ENCODE peak calls at places on chromosomes 7 and 10, in seven cellular contexts. One of them, this sample, is unnamed.

GRCh38 chr10:60208676-60209269 is 180.9 kb downstream of the ANK3 start:
- DNase-seq in SK-N-SH: peak
- DNase-seq in tibial artery: no peak
- DNase-seq in BE2C: no peak
- DNase-seq in CD8-positive, alpha-beta memory T cell: no peak
- DNase-seq in brain microvascular endothelial cell: no peak
- DNase-seq in neural progenitor cell: peak
- DNase-seq in this sample: no peak

GRCh38 chr7:123602648-123603047 is 1.0 kb downstream of the ASB15 start:
- DNase-seq in SK-N-SH: no peak
- DNase-seq in tibial artery: no peak
- DNase-seq in BE2C: no peak
- DNase-seq in CD8-positive, alpha-beta memory T cell: no peak
- DNase-seq in brain microvascular endothelial cell: no peak
- DNase-seq in neural progenitor cell: no peak
- DNase-seq in this sample: no peak

GRCh38 chr7:116787881-116788280 is 74.5 kb upstream of the CAPZA2 start:
- DNase-seq in SK-N-SH: no peak
- DNase-seq in tibial artery: no peak
- DNase-seq in BE2C: no peak
- DNase-seq in CD8-positive, alpha-beta memory T cell: no peak
- DNase-seq in brain microvascular endothelial cell: no peak
- DNase-seq in neural progenitor cell: no peak
- DNase-seq in this sample: no peak

GRCh38 chr7:158527902-158528502 is 59.6 kb downstream of the PTPRN2 start:
- DNase-seq in SK-N-SH: no peak
- DNase-seq in tibial artery: no peak
- DNase-seq in BE2C: no peak
- DNase-seq in CD8-positive, alpha-beta memory T cell: no peak
- DNase-seq in brain microvascular endothelial cell: no peak
- DNase-seq in neural progenitor cell: no peak
- DNase-seq in this sample: no peak

GRCh38 chr7:17625038-17625437 is 315.3 kb downstream of the SNX13 start:
- DNase-seq in SK-N-SH: no peak
- DNase-seq in tibial artery: no peak
- DNase-seq in BE2C: no peak
- DNase-seq in CD8-positive, alpha-beta memory T cell: no peak
- DNase-seq in brain microvascular endothelial cell: peak
- DNase-seq in neural progenitor cell: no peak
- DNase-seq in this sample: no peak

GRCh38 chr10:1557081-1557480 is 180.2 kb downstream of the ADARB2 start:
- DNase-seq in SK-N-SH: no peak
- DNase-seq in tibial artery: no peak
- DNase-seq in BE2C: no peak
- DNase-seq in CD8-positive, alpha-beta memory T cell: no peak
- DNase-seq in brain microvascular endothelial cell: no peak
- DNase-seq in neural progenitor cell: no peak
- DNase-seq in this sample: no peak

GRCh38 chr7:22651534-22652243 is 75.3 kb upstream of the IL6 start:
- DNase-seq in SK-N-SH: no peak
- DNase-seq in tibial artery: no peak
- DNase-seq in BE2C: no peak
- DNase-seq in CD8-positive, alpha-beta memory T cell: no peak
- DNase-seq in brain microvascular endothelial cell: peak
- DNase-seq in neural progenitor cell: no peak
- DNase-seq in this sample: no peak

GRCh38 chr7:17907014-17907413 is 33.3 kb downstream of the SNX13 start:
- DNase-seq in SK-N-SH: no peak
- DNase-seq in tibial artery: no peak
- DNase-seq in BE2C: no peak
- DNase-seq in CD8-positive, alpha-beta memory T cell: no peak
- DNase-seq in brain microvascular endothelial cell: no peak
- DNase-seq in neural progenitor cell: no peak
- DNase-seq in this sample: no peak

GRCh38 chr7:158868754-158869410 is 12.5 kb downstream of the DYNC2I1 start:
- DNase-seq in SK-N-SH: peak
- DNase-seq in tibial artery: no peak
- DNase-seq in BE2C: no peak
- DNase-seq in CD8-positive, alpha-beta memory T cell: no peak
- DNase-seq in brain microvascular endothelial cell: no peak
- DNase-seq in neural progenitor cell: no peak
- DNase-seq in this sample: no peak

GRCh38 chr7:133973710-133974109 is 153.4 kb upstream of the LRGUK start:
- DNase-seq in SK-N-SH: no peak
- DNase-seq in tibial artery: no peak
- DNase-seq in BE2C: no peak
- DNase-seq in CD8-positive, alpha-beta memory T cell: no peak
- DNase-seq in brain microvascular endothelial cell: no peak
- DNase-seq in neural progenitor cell: no peak
- DNase-seq in this sample: no peak

GRCh38 chr10:11832042-11832441 is 8.9 kb downstream of the PROSER2 start:
- DNase-seq in SK-N-SH: no peak
- DNase-seq in tibial artery: no peak
- DNase-seq in BE2C: no peak
- DNase-seq in CD8-positive, alpha-beta memory T cell: no peak
- DNase-seq in brain microvascular endothelial cell: no peak
- DNase-seq in neural progenitor cell: no peak
- DNase-seq in this sample: no peak

GRCh38 chr7:47088329-47089067 is 493.4 kb downstream of the TNS3 start:
- DNase-seq in SK-N-SH: peak
- DNase-seq in tibial artery: peak
- DNase-seq in BE2C: peak
- DNase-seq in CD8-positive, alpha-beta memory T cell: peak
- DNase-seq in brain microvascular endothelial cell: peak
- DNase-seq in neural progenitor cell: peak
- DNase-seq in this sample: no peak

GRCh38 chr10:6347391-6347951 is 144.7 kb downstream of the PFKFB3 start:
- DNase-seq in SK-N-SH: no peak
- DNase-seq in tibial artery: no peak
- DNase-seq in BE2C: no peak
- DNase-seq in CD8-positive, alpha-beta memory T cell: peak
- DNase-seq in brain microvascular endothelial cell: no peak
- DNase-seq in neural progenitor cell: no peak
- DNase-seq in this sample: no peak

GRCh38 chr7:95690367-95690947 is 81.9 kb upstream of the DYNC1I1 start:
- DNase-seq in SK-N-SH: peak
- DNase-seq in tibial artery: no peak
- DNase-seq in BE2C: peak
- DNase-seq in CD8-positive, alpha-beta memory T cell: no peak
- DNase-seq in brain microvascular endothelial cell: peak
- DNase-seq in neural progenitor cell: peak
- DNase-seq in this sample: no peak

GRCh38 chr7:158567153-158567603 is 20.4 kb downstream of the PTPRN2 start:
- DNase-seq in SK-N-SH: peak
- DNase-seq in tibial artery: no peak
- DNase-seq in BE2C: no peak
- DNase-seq in CD8-positive, alpha-beta memory T cell: no peak
- DNase-seq in brain microvascular endothelial cell: no peak
- DNase-seq in neural progenitor cell: no peak
- DNase-seq in this sample: no peak

GRCh38 chr10:116848912-116849270 is 408 bp upstream of the ENO4 start:
- DNase-seq in SK-N-SH: no peak
- DNase-seq in tibial artery: no peak
- DNase-seq in BE2C: no peak
- DNase-seq in CD8-positive, alpha-beta memory T cell: no peak
- DNase-seq in brain microvascular endothelial cell: no peak
- DNase-seq in neural progenitor cell: no peak
- DNase-seq in this sample: no peak

GRCh38 chr7:21753071-21753470 is 192.6 kb downstream of the CDCA7L start:
- DNase-seq in SK-N-SH: no peak
- DNase-seq in tibial artery: no peak
- DNase-seq in BE2C: no peak
- DNase-seq in CD8-positive, alpha-beta memory T cell: no peak
- DNase-seq in brain microvascular endothelial cell: no peak
- DNase-seq in neural progenitor cell: no peak
- DNase-seq in this sample: no peak

GRCh38 chr7:104890216-104890615 is 123.8 kb upstream of the KMT2E start:
- DNase-seq in SK-N-SH: no peak
- DNase-seq in tibial artery: no peak
- DNase-seq in BE2C: no peak
- DNase-seq in CD8-positive, alpha-beta memory T cell: no peak
- DNase-seq in brain microvascular endothelial cell: no peak
- DNase-seq in neural progenitor cell: no peak
- DNase-seq in this sample: no peak

GRCh38 chr7:155412416-155413253 is 45.3 kb upstream of the EN2 start:
- DNase-seq in SK-N-SH: peak
- DNase-seq in tibial artery: no peak
- DNase-seq in BE2C: peak
- DNase-seq in CD8-positive, alpha-beta memory T cell: no peak
- DNase-seq in brain microvascular endothelial cell: peak
- DNase-seq in neural progenitor cell: peak
- DNase-seq in this sample: no peak

GRCh38 chr10:62171791-62172190 is 96.9 kb downstream of the RTKN2 start:
- DNase-seq in SK-N-SH: no peak
- DNase-seq in tibial artery: no peak
- DNase-seq in BE2C: no peak
- DNase-seq in CD8-positive, alpha-beta memory T cell: no peak
- DNase-seq in brain microvascular endothelial cell: no peak
- DNase-seq in neural progenitor cell: no peak
- DNase-seq in this sample: no peak

GRCh38 chr10:84264611-84265141 is 19.8 kb downstream of the RGR start:
- DNase-seq in SK-N-SH: peak
- DNase-seq in tibial artery: peak
- DNase-seq in BE2C: peak
- DNase-seq in CD8-positive, alpha-beta memory T cell: peak
- DNase-seq in brain microvascular endothelial cell: peak
- DNase-seq in neural progenitor cell: peak
- DNase-seq in this sample: peak

GRCh38 chr10:31961264-31961663 is 32.6 kb upstream of the ARHGAP12 start:
- DNase-seq in SK-N-SH: no peak
- DNase-seq in tibial artery: no peak
- DNase-seq in BE2C: peak
- DNase-seq in CD8-positive, alpha-beta memory T cell: no peak
- DNase-seq in brain microvascular endothelial cell: no peak
- DNase-seq in neural progenitor cell: no peak
- DNase-seq in this sample: peak

DNA sequence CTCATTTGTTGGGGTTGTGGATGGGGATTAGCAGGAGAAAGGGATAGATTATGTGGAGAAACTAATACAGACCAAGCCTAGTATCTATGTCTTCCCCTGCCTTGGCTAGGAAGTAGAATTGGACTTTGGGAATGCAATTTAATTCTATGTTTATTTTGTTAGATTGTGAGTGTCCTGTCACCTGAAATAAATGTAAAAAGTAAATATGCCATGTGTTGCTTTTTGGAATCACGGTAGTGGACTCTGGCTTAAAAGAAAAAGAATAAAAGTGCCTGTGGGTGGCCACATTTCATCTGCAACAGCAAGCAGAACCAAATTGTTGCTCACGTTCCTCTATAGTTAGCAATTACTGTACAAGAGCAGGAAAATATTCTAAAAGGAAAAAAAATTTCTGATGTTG is 42.3 kb downstream of the TET1 start:
- DNase-seq in SK-N-SH: no peak
- DNase-seq in tibial artery: no peak
- DNase-seq in BE2C: no peak
- DNase-seq in CD8-positive, alpha-beta memory T cell: no peak
- DNase-seq in brain microvascular endothelial cell: no peak
- DNase-seq in neural progenitor cell: no peak
- DNase-seq in this sample: no peak
- H3K4me3 ChIP-seq in SK-N-SH: no peak
- H3K4me3 ChIP-seq in tibial artery: no peak
- H3K4me3 ChIP-seq in BE2C: no peak
- H3K4me3 ChIP-seq in CD8-positive, alpha-beta memory T cell: no peak
- H3K4me3 ChIP-seq in brain microvascular endothelial cell: no peak
- H3K4me3 ChIP-seq in neural progenitor cell: no peak
- H3K4me3 ChIP-seq in this sample: no peak

DNA sequence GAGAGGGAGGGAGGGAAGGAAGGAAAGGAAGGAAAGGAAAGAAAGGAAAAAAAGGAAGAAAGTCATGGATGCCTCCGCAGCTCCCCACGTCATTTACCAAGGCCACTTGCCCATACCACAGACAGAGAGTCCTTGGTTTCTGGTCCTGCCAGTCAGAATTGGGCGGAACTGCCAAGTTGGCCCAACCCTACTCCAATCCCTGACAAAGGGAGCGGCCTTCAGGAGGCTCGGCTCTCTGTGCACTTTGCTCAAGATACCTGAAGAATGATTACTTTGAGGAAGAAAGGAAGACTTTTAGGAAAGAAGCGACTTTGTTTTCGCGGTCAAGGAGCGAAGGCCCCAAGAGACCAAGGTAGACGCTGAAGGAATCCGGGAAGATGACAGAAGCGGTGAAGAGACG is 49.1 kb upstream of the FXYD4 start:
- DNase-seq in SK-N-SH: no peak
- DNase-seq in tibial artery: no peak
- DNase-seq in BE2C: no peak
- DNase-seq in CD8-positive, alpha-beta memory T cell: no peak
- DNase-seq in brain microvascular endothelial cell: no peak
- DNase-seq in neural progenitor cell: no peak
- DNase-seq in this sample: no peak
- H3K4me3 ChIP-seq in SK-N-SH: no peak
- H3K4me3 ChIP-seq in tibial artery: peak
- H3K4me3 ChIP-seq in BE2C: peak
- H3K4me3 ChIP-seq in CD8-positive, alpha-beta memory T cell: no peak
- H3K4me3 ChIP-seq in brain microvascular endothelial cell: peak
- H3K4me3 ChIP-seq in neural progenitor cell: peak
- H3K4me3 ChIP-seq in this sample: no peak

DNA sequence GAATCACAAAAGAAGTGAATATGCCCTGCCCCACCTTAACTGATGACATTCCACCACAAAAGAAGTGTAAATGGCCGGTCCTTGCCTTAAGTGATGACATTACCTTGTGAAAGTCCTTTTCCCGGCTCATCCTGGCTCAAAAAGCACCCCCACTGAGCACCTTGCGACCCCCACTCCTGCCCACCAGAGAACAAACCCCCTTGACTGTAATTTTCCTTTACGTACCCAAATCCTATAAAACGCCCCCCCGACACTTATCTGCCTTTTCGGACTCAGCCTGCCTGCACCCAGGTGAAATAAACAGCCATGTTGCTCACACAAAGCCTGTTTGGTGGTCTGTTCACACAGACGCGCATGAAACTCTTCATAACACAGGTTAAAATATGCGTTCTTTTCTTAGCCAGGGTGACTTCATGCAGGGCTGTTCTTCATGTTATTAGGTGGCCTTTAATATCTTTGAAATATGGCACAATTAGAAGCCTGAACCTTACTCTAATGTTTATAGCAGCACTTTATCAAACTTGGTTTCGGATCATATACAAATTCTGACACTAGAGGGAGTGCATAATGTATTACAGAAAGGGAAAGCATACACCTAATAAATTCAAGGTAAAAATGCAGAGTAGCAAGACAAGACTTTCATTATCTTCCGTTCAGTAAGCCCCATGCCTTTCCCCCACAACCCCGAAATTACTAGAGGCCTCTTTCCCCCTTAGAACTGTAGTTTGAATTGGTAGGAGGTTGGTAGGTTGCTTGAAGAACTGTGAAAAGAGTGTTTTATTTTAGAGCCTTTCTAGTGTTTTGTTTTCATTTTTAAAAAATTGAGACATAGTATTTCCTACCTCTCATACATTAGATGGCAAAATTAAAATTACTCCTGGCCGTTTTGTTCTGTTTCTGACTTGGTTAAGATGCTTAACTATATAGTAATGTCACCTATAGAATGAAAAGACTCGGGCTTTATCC is 117.9 kb downstream of the NPY start:
- DNase-seq in SK-N-SH: peak
- DNase-seq in tibial artery: no peak
- DNase-seq in BE2C: no peak
- DNase-seq in CD8-positive, alpha-beta memory T cell: no peak
- DNase-seq in brain microvascular endothelial cell: no peak
- DNase-seq in neural progenitor cell: no peak
- DNase-seq in this sample: peak
- H3K4me3 ChIP-seq in SK-N-SH: peak
- H3K4me3 ChIP-seq in tibial artery: no peak
- H3K4me3 ChIP-seq in BE2C: no peak
- H3K4me3 ChIP-seq in CD8-positive, alpha-beta memory T cell: no peak
- H3K4me3 ChIP-seq in brain microvascular endothelial cell: peak
- H3K4me3 ChIP-seq in neural progenitor cell: no peak
- H3K4me3 ChIP-seq in this sample: peak

GRCh38 chr10:97331304-97331703 is 3.2 kb downstream of the FRAT2 start:
- DNase-seq in SK-N-SH: no peak
- DNase-seq in tibial artery: no peak
- DNase-seq in BE2C: no peak
- DNase-seq in CD8-positive, alpha-beta memory T cell: no peak
- DNase-seq in brain microvascular endothelial cell: no peak
- DNase-seq in neural progenitor cell: no peak
- DNase-seq in this sample: no peak
- H3K4me3 ChIP-seq in SK-N-SH: no peak
- H3K4me3 ChIP-seq in tibial artery: peak
- H3K4me3 ChIP-seq in BE2C: no peak
- H3K4me3 ChIP-seq in CD8-positive, alpha-beta memory T cell: no peak
- H3K4me3 ChIP-seq in brain microvascular endothelial cell: no peak
- H3K4me3 ChIP-seq in neural progenitor cell: peak
- H3K4me3 ChIP-seq in this sample: no peak